ENCODE peak calls at places on chromosomes 5 and 9, in five cellular contexts. F is IMR-90; E is retinal pigment epithelial cell; Y is CD4-positive, alpha-beta T cell; H is ovary. G is an unnamed sample.

GRCh38 chr5:95823738-95824609 is 1.4 kb upstream of the GLRX start:
- DNase-seq in F (peak), E (no peak), Y (peak), H (peak), G (peak)

GRCh38 chr9:123662057-123662776 is 267.7 kb downstream of the DENND1A start:
- DNase-seq in F (no peak), E (no peak), Y (no peak), H (no peak), G (no peak)

GRCh38 chr9:134622896-134623407 is 18.7 kb upstream of the COL5A1 start:
- DNase-seq in F (no peak), E (no peak), Y (no peak), H (no peak), G (no peak)

GRCh38 chr5:149584106-149584505 is 2.8 kb downstream of the ARHGEF37 start:
- DNase-seq in F (no peak), E (no peak), Y (no peak), H (no peak), G (no peak)

GRCh38 chr9:69028754-69029153 is 6.8 kb upstream of the FXN start:
- DNase-seq in F (no peak), E (no peak), Y (peak), H (no peak), G (no peak)

GRCh38 chr5:111075520-111075919 is 4.0 kb downstream of the TSLP start:
- DNase-seq in F (peak), E (peak), Y (no peak), H (no peak), G (no peak)

GRCh38 chr5:43561346-43561745 is 4.5 kb upstream of the PAIP1 start:
- DNase-seq in F (no peak), E (no peak), Y (no peak), H (no peak), G (no peak)

GRCh38 chr5:109703165-109703564 is 13.4 kb downstream of the MAN2A1 start:
- DNase-seq in F (no peak), E (no peak), Y (no peak), H (no peak), G (no peak)

GRCh38 chr9:13361076-13361475 is 81.6 kb upstream of the MPDZ start:
- DNase-seq in F (no peak), E (no peak), Y (no peak), H (no peak), G (no peak)

GRCh38 chr5:1110930-1111726 is 735 bp downstream of the SLC12A7 start:
- DNase-seq in F (no peak), E (no peak), Y (no peak), H (peak), G (no peak)

GRCh38 chr9:121640486-121641227 is 10.8 kb upstream of the DAB2IP start:
- DNase-seq in F (no peak), E (no peak), Y (no peak), H (no peak), G (no peak)

GRCh38 chr5:56656816-56657740 is 158.3 kb upstream of the MAP3K1 start:
- DNase-seq in F (peak), E (no peak), Y (no peak), H (no peak), G (peak)

GRCh38 chr5:143374496-143375217 is 28.8 kb downstream of the NR3C1 start:
- DNase-seq in F (peak), E (no peak), Y (no peak), H (no peak), G (no peak)

GRCh38 chr9:131214457-131214856 is 61.9 kb downstream of the FAM78A start:
- DNase-seq in F (peak), E (no peak), Y (no peak), H (no peak), G (no peak)

GRCh38 chr9:126128494-126129142 is 198.0 kb upstream of the MVB12B start:
- DNase-seq in F (no peak), E (no peak), Y (no peak), H (no peak), G (no peak)

GRCh38 chr9:88087906-88088305 is 50.4 kb downstream of the SPATA31C2 start:
- DNase-seq in F (no peak), E (no peak), Y (no peak), H (no peak), G (peak)

GRCh38 chr5:74866653-74867162 is 521 bp upstream of the FAM169A start:
- DNase-seq in F (no peak), E (no peak), Y (no peak), H (peak), G (no peak)

GRCh38 chr5:96256795-96257470 is 176.1 kb downstream of the PCSK1 start:
- DNase-seq in F (peak), E (no peak), Y (no peak), H (no peak), G (peak)

GRCh38 chr5:10467281-10468198 is 25.9 kb downstream of the ROPN1L start:
- DNase-seq in F (peak), E (no peak), Y (no peak), H (no peak), G (peak)

GRCh38 chr5:173729079-173729765 is 112.8 kb upstream of the BOD1 start:
- DNase-seq in F (no peak), E (no peak), Y (no peak), H (no peak), G (no peak)

GRCh38 chr5:133606835-133607234 is 5.5 kb downstream of the FSTL4 start:
- DNase-seq in F (no peak), E (no peak), Y (no peak), H (no peak), G (no peak)

GRCh38 chr9:107285292-107285691 is 2.2 kb downstream of the RAD23B start:
- DNase-seq in F (no peak), E (no peak), Y (no peak), H (no peak), G (no peak)

GRCh38 chr9:116144038-116144437 is 9.6 kb upstream of the PAPPA start:
- DNase-seq in F (peak), E (peak), Y (no peak), H (no peak), G (peak)

GRCh38 chr5:103560826-103561225 is 1.8 kb downstream of the NUDT12 start:
- DNase-seq in F (no peak), E (no peak), Y (no peak), H (no peak), G (no peak)

GRCh38 chr9:99259231-99259918 is 37.3 kb downstream of the SEC61B start:
- DNase-seq in F (no peak), E (peak), Y (peak), H (peak), G (no peak)

GRCh38 chr9:121671612-121672155 is 20.2 kb downstream of the DAB2IP start:
- DNase-seq in F (peak), E (no peak), Y (no peak), H (no peak), G (no peak)

GRCh38 chr9:126584611-126585010 is 29.1 kb upstream of the LMX1B start:
- DNase-seq in F (no peak), E (no peak), Y (no peak), H (no peak), G (no peak)

GRCh38 chr5:14406554-14406849 is 175.1 kb upstream of the OTULINL start:
- DNase-seq in F (peak), E (peak), Y (no peak), H (no peak), G (peak)

GRCh38 chr9:134411451-134412297 is 85.4 kb downstream of the RXRA start:
- DNase-seq in F (no peak), E (no peak), Y (no peak), H (no peak), G (no peak)

GRCh38 chr5:82277613-82277986 is 554 bp downstream of the RPS23 start:
- DNase-seq in F (no peak), E (no peak), Y (no peak), H (no peak), G (no peak)

GRCh38 chr9:133687856-133688761 is 50.0 kb downstream of the SARDH start:
- DNase-seq in F (no peak), E (no peak), Y (no peak), H (no peak), G (no peak)

GRCh38 chr9:89154651-89155336 is 23.8 kb downstream of the SHC3 start:
- DNase-seq in F (peak), E (no peak), Y (no peak), H (no peak), G (peak)

GRCh38 chr9:38019731-38020130 is 49.3 kb downstream of the SHB start:
- DNase-seq in F (peak), E (no peak), Y (no peak), H (no peak), G (no peak)

GRCh38 chr9:123373941-123374340 is 17.9 kb downstream of the CRB2 start:
- DNase-seq in F (no peak), E (no peak), Y (no peak), H (no peak), G (no peak)

GRCh38 chr5:43389679-43390329 is 22.4 kb downstream of the CCL28 start:
- DNase-seq in F (peak), E (peak), Y (peak), H (no peak), G (peak)

GRCh38 chr5:111730659-111731382 is 26.2 kb downstream of the NREP start:
- DNase-seq in F (no peak), E (no peak), Y (no peak), H (no peak), G (no peak)

GRCh38 chr9:15231788-15232635 is 75.0 kb downstream of the TTC39B start:
- DNase-seq in F (no peak), E (no peak), Y (no peak), H (no peak), G (peak)

GRCh38 chr9:126758916-126759576 is 45.8 kb upstream of the ZBTB43 start:
- DNase-seq in F (no peak), E (no peak), Y (no peak), H (no peak), G (no peak)

GRCh38 chr5:132459031-132459982 is 31.3 kb downstream of the IRF1 start:
- DNase-seq in F (peak), E (no peak), Y (no peak), H (no peak), G (peak)

GRCh38 chr5:133383580-133383939 is 228.8 kb downstream of the FSTL4 start:
- DNase-seq in F (no peak), E (no peak), Y (no peak), H (no peak), G (no peak)